ENCODE peak calls at places on chromosome 18, in four cellular contexts. M, G, P and K are unnamed samples.

GRCh38 chr18:21602302-21602592 is 1.7 kb upstream of the ESCO1 start:
- DNase-seq in M (no peak), G (no peak), P (no peak), K (no peak)

GRCh38 chr18:43662657-43663056 is 385.4 kb upstream of the SYT4 start:
- DNase-seq in M (no peak), G (no peak), P (no peak), K (no peak)

GRCh38 chr18:36769172-36769571 is 59.6 kb downstream of the TPGS2 start:
- DNase-seq in M (no peak), G (no peak), P (no peak), K (no peak)

GRCh38 chr18:79523221-79523737 is 127.5 kb downstream of the NFATC1 start:
- DNase-seq in M (no peak), G (no peak), P (no peak), K (no peak)

GRCh38 chr18:8744656-8745055 is 39.3 kb downstream of the MTCL1 start:
- DNase-seq in M (no peak), G (no peak), P (no peak), K (no peak)

GRCh38 chr18:48808476-48808875 is 142.3 kb downstream of the SMAD7 start:
- DNase-seq in M (no peak), G (no peak), P (no peak), K (no peak)

GRCh38 chr18:8365006-8365405 is 244.2 kb upstream of the RAB12 start:
- DNase-seq in M (no peak), G (no peak), P (no peak), K (no peak)

GRCh38 chr18:59700535-59700967 is 3.3 kb upstream of the CCBE1 start:
- DNase-seq in M (no peak), G (no peak), P (no peak), K (no peak)

GRCh38 chr18:78713064-78713463 is 266.6 kb upstream of the SALL3 start:
- DNase-seq in M (no peak), G (no peak), P (peak; percentile 37), K (no peak)

GRCh38 chr18:72541871-72542690 is 2.1 kb downstream of the CBLN2 start:
- DNase-seq in M (no peak), G (no peak), P (no peak), K (no peak)

GRCh38 chr18:74454279-74454741 is 2.8 kb downstream of the DIPK1C start:
- DNase-seq in M (no peak), G (no peak), P (no peak), K (no peak)

GRCh38 chr18:46356278-46357033 is 252.3 kb downstream of the HAUS1 start:
- DNase-seq in M (no peak), G (no peak), P (no peak), K (no peak)

GRCh38 chr18:63646916-63647315 is 2.9 kb upstream of the SERPINB4 start:
- DNase-seq in M (no peak), G (no peak), P (no peak), K (no peak)

GRCh38 chr18:48111547-48111946 is 181.1 kb upstream of the SMAD2 start:
- DNase-seq in M (no peak), G (no peak), P (no peak), K (no peak)

GRCh38 chr18:10449396-10449795 is 5.0 kb upstream of the APCDD1 start:
- DNase-seq in M (no peak), G (no peak), P (no peak), K (no peak)

GRCh38 chr18:36808681-36809080 is 20.1 kb downstream of the TPGS2 start:
- DNase-seq in M (no peak), G (no peak), P (no peak), K (no peak)

GRCh38 chr18:24368749-24369148 is 28.9 kb downstream of the OSBPL1A start:
- DNase-seq in M (no peak), G (no peak), P (no peak), K (no peak)

GRCh38 chr18:67926929-67927864 is 410.7 kb upstream of the DSEL start:
- DNase-seq in M (no peak), G (no peak), P (no peak), K (no peak)

GRCh38 chr18:58024139-58024538 is 19.9 kb upstream of the NEDD4L start:
- DNase-seq in M (peak; percentile 94), G (no peak), P (no peak), K (no peak)

GRCh38 chr18:61888622-61889021 is 4.2 kb downstream of the RNF152 start:
- DNase-seq in M (no peak), G (no peak), P (no peak), K (no peak)

GRCh38 chr18:5469340-5469739 is 74.5 kb downstream of the EPB41L3 start:
- DNase-seq in M (no peak), G (no peak), P (no peak), K (no peak)

GRCh38 chr18:28855524-28855923 is 678.6 kb upstream of the CDH2 start:
- DNase-seq in M (no peak), G (no peak), P (no peak), K (no peak)

GRCh38 chr18:59651071-59651470 is 46.2 kb downstream of the CCBE1 start:
- DNase-seq in M (no peak), G (no peak), P (no peak), K (no peak)

GRCh38 chr18:64803471-64803870 is 654.6 kb upstream of the LINC00305 start:
- DNase-seq in M (no peak), G (no peak), P (no peak), K (no peak)

GRCh38 chr18:57802166-57802868 is 798 bp downstream of the ATP8B1 start:
- DNase-seq in M (no peak), G (no peak), P (no peak), K (no peak)

GRCh38 chr18:46213295-46213694 is 109.1 kb downstream of the HAUS1 start:
- DNase-seq in M (peak; percentile 5), G (peak; percentile 40), P (peak; percentile 13), K (no peak)

GRCh38 chr18:70781860-70782453 is 493.1 kb downstream of the SOCS6 start:
- DNase-seq in M (peak; percentile 27), G (peak; percentile 7), P (peak; percentile 18), K (peak; percentile 15)
- TF ChIP-seq HDAC2 in M (no peak), G (no peak), P (no peak), K (no peak)

GRCh38 chr18:34039194-34039593 is 185.5 kb downstream of the NOL4 start:
- DNase-seq in M (no peak), G (no peak), P (no peak), K (peak; percentile 21)
- TF ChIP-seq CHD4 in M (no peak), G (no peak), P (no peak), K (no peak)

GRCh38 chr18:31229829-31230228 is 67.2 kb upstream of the DSC1 start:
- DNase-seq in M (no peak), G (no peak), P (no peak), K (no peak)

GRCh38 chr18:31232779-31233424 is 70.2 kb upstream of the DSC1 start:
- DNase-seq in M (peak; percentile 84), G (no peak), P (no peak), K (no peak)

GRCh38 chr18:31232000-31232399 is 69.3 kb upstream of the DSC1 start:
- DNase-seq in M (no peak), G (no peak), P (no peak), K (no peak)

GRCh38 chr18:31227497-31228229 is 65.0 kb upstream of the DSC1 start:
- DNase-seq in M (no peak), G (no peak), P (no peak), K (no peak)

GRCh38 chr18:31230495-31230894 is 67.8 kb upstream of the DSC1 start:
- DNase-seq in M (peak; percentile 89), G (peak; percentile 19), P (no peak), K (peak; percentile 52)
- TF ChIP-seq HDAC2 in M (no peak), G (no peak), P (no peak), K (no peak)

GRCh38 chr18:76476665-76477561 is 18.1 kb downstream of the ZNF516 start:
- DNase-seq in M (peak; percentile 88), G (peak; percentile 51), P (no peak), K (no peak)
- TF ChIP-seq CHD4 in M (no peak), G (no peak), P (no peak), K (no peak)

GRCh38 chr18:50044402-50044801 is 150.5 kb downstream of the MYO5B start:
- DNase-seq in M (no peak), G (no peak), P (peak; percentile 16), K (no peak)
- TF ChIP-seq HDAC2 in M (no peak), G (no peak), P (no peak), K (no peak)

DNA sequence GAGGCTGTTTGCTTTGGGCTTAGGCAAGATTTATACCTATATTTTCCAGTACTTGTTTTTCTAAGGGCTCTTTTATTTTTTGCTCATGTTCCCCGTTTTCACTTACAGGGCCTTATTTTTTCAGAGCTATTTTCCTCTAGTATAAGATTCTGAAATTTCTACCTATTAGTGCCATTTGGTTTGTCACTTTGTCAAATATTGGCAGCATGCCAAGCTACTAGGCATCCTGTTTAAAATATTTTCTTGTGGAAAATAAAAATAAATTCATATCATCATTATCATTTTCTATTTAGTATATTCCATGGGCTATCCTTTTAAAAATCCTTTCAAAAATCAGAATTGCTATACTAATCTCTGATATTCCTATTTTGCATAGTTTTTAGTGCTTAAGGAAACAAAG is 64.8 kb upstream of the CHST9 start:
- DNase-seq in M (no peak), G (no peak), P (no peak), K (no peak)
- TF ChIP-seq CHD4 in M (no peak), G (no peak), P (no peak), K (no peak)

DNA sequence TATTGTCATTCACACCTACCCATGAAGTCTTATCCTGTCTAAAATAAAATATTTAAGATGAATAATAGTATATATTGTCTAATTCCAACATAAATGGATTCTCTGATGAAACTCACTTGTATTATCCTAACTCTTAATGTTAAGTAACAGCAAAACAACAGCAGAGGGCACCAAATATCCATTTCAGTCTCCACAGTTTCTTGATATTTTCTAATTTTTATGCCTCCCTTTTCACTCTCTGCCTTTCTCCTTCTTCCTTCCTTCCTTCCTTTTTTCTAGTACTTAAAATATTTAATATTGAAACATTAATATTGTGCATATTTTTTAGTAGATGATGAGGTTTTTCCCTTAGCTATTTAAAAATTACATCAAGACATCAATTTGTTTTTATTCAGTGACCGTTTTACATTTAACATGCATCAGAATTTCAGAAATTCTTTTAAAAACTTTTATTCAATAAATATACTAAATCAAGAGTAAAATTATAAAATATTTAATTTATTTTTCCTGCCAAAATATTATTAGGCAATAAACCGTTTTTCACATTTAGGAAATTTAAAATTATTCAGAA is 97.6 kb downstream of the WDR7 start:
- DNase-seq in M (peak; percentile 18), G (peak; percentile 7), P (peak; percentile 10), K (no peak)
- TF ChIP-seq HDAC2 in M (no peak), G (no peak), P (no peak), K (no peak)